ENCODE peak calls at places on chromosomes 4 and X, in four cellular contexts. C, G, I and U are unnamed samples.

GRCh38 chrX:153061732-153062131 is 5.5 kb downstream of the PNMA3 start:
- DNase-seq in G (no peak), I (no peak), C (peak), U (no peak)

GRCh38 chr4:60241886-60242285 is 958.2 kb upstream of the ADGRL3 start:
- DNase-seq in I (no peak), C (no peak), G (no peak), U (no peak)

GRCh38 chr4:1097553-1097952 is 15.8 kb downstream of the RNF212 start:
- DNase-seq in G (no peak), I (no peak), C (no peak), U (no peak)

GRCh38 chr4:183413562-183414200 is 30.8 kb upstream of the CDKN2AIP start:
- DNase-seq in G (no peak), I (no peak), C (no peak), U (no peak)

GRCh38 chr4:6761540-6762243 is 20.8 kb upstream of the KIAA0232 start:
- DNase-seq in C (no peak), G (no peak), I (no peak), U (no peak)

GRCh38 chr4:161577604-161578301 is 586.0 kb downstream of the FSTL5 start:
- DNase-seq in C (peak), I (no peak), G (no peak), U (no peak)

GRCh38 chrX:96843566-96843965 is 40.1 kb upstream of the RPA4 start:
- DNase-seq in G (no peak), C (peak), I (no peak), U (no peak)

GRCh38 chr4:858136-858535 is 32.2 kb upstream of the CPLX1 start:
- DNase-seq in C (no peak), I (no peak), G (no peak), U (no peak)

GRCh38 chrX:143429021-143429570 is 88.2 kb downstream of the SPANXN3 start:
- DNase-seq in I (no peak), C (peak), G (no peak), U (no peak)